ENCODE peak calls at places on chromosomes 5 and 9, in seven cellular contexts. One of them, this sample, is unnamed.

GRCh38 chr9:97802276-97802675 is 50.8 kb upstream of the FOXE1 start:
- DNase-seq in RWPE1: peak
- DNase-seq in HuH-7.5: no peak
- DNase-seq in endothelial cell: no peak
- DNase-seq in brain microvascular endothelial cell: peak
- DNase-seq in activated T-helper 1 cell treated with anti-CD3 and anti-CD28 coated beads, Interleukin-12 subunit alpha, Interleukin-12 subunit beta, Interleukin-2, Interleukin-4 antibody, amounts not matched to agents 30 ng/mL and 10 ng/mL and 1 ng/mL, durations not matched to agents 14 hours and 24 hours and 36 hours: no peak
- DNase-seq in naive thymus-derived CD8-positive, alpha-beta T cell: no peak
- DNase-seq in this sample: peak

GRCh38 chr5:59416441-59416840 is 477.1 kb downstream of the PDE4D start:
- DNase-seq in RWPE1: no peak
- DNase-seq in HuH-7.5: no peak
- DNase-seq in endothelial cell: no peak
- DNase-seq in brain microvascular endothelial cell: no peak
- DNase-seq in activated T-helper 1 cell treated with anti-CD3 and anti-CD28 coated beads, Interleukin-12 subunit alpha, Interleukin-12 subunit beta, Interleukin-2, Interleukin-4 antibody, amounts not matched to agents 30 ng/mL and 10 ng/mL and 1 ng/mL, durations not matched to agents 14 hours and 24 hours and 36 hours: no peak
- DNase-seq in naive thymus-derived CD8-positive, alpha-beta T cell: no peak
- DNase-seq in this sample: no peak

GRCh38 chr5:120464627-120465280 is 654 bp downstream of the PRR16 start:
- DNase-seq in RWPE1: peak
- DNase-seq in HuH-7.5: no peak
- DNase-seq in endothelial cell: peak
- DNase-seq in brain microvascular endothelial cell: peak
- DNase-seq in activated T-helper 1 cell treated with anti-CD3 and anti-CD28 coated beads, Interleukin-12 subunit alpha, Interleukin-12 subunit beta, Interleukin-2, Interleukin-4 antibody, amounts not matched to agents 30 ng/mL and 10 ng/mL and 1 ng/mL, durations not matched to agents 14 hours and 24 hours and 36 hours: no peak
- DNase-seq in naive thymus-derived CD8-positive, alpha-beta T cell: no peak
- DNase-seq in this sample: peak

GRCh38 chr5:144467795-144468194 is 297.1 kb downstream of the KCTD16 start:
- DNase-seq in RWPE1: peak
- DNase-seq in HuH-7.5: peak
- DNase-seq in endothelial cell: peak
- DNase-seq in brain microvascular endothelial cell: peak
- DNase-seq in activated T-helper 1 cell treated with anti-CD3 and anti-CD28 coated beads, Interleukin-12 subunit alpha, Interleukin-12 subunit beta, Interleukin-2, Interleukin-4 antibody, amounts not matched to agents 30 ng/mL and 10 ng/mL and 1 ng/mL, durations not matched to agents 14 hours and 24 hours and 36 hours: no peak
- DNase-seq in naive thymus-derived CD8-positive, alpha-beta T cell: no peak
- DNase-seq in this sample: peak

GRCh38 chr9:87086111-87086510 is 138.8 kb upstream of the GAS1 start:
- DNase-seq in RWPE1: no peak
- DNase-seq in HuH-7.5: no peak
- DNase-seq in endothelial cell: no peak
- DNase-seq in brain microvascular endothelial cell: no peak
- DNase-seq in activated T-helper 1 cell treated with anti-CD3 and anti-CD28 coated beads, Interleukin-12 subunit alpha, Interleukin-12 subunit beta, Interleukin-2, Interleukin-4 antibody, amounts not matched to agents 30 ng/mL and 10 ng/mL and 1 ng/mL, durations not matched to agents 14 hours and 24 hours and 36 hours: no peak
- DNase-seq in naive thymus-derived CD8-positive, alpha-beta T cell: no peak
- DNase-seq in this sample: no peak

GRCh38 chr9:101995231-101995630 is 256.8 kb upstream of the GRIN3A start:
- DNase-seq in RWPE1: peak
- DNase-seq in HuH-7.5: no peak
- DNase-seq in endothelial cell: no peak
- DNase-seq in brain microvascular endothelial cell: peak
- DNase-seq in activated T-helper 1 cell treated with anti-CD3 and anti-CD28 coated beads, Interleukin-12 subunit alpha, Interleukin-12 subunit beta, Interleukin-2, Interleukin-4 antibody, amounts not matched to agents 30 ng/mL and 10 ng/mL and 1 ng/mL, durations not matched to agents 14 hours and 24 hours and 36 hours: no peak
- DNase-seq in naive thymus-derived CD8-positive, alpha-beta T cell: no peak
- DNase-seq in this sample: peak

GRCh38 chr9:88531920-88532319 is 3.1 kb upstream of the NXNL2 start:
- DNase-seq in RWPE1: no peak
- DNase-seq in HuH-7.5: no peak
- DNase-seq in endothelial cell: no peak
- DNase-seq in brain microvascular endothelial cell: no peak
- DNase-seq in activated T-helper 1 cell treated with anti-CD3 and anti-CD28 coated beads, Interleukin-12 subunit alpha, Interleukin-12 subunit beta, Interleukin-2, Interleukin-4 antibody, amounts not matched to agents 30 ng/mL and 10 ng/mL and 1 ng/mL, durations not matched to agents 14 hours and 24 hours and 36 hours: no peak
- DNase-seq in naive thymus-derived CD8-positive, alpha-beta T cell: no peak
- DNase-seq in this sample: no peak

GRCh38 chr9:89522261-89522978 is 24.5 kb upstream of the SEMA4D start:
- DNase-seq in RWPE1: no peak
- DNase-seq in HuH-7.5: no peak
- DNase-seq in endothelial cell: no peak
- DNase-seq in brain microvascular endothelial cell: no peak
- DNase-seq in activated T-helper 1 cell treated with anti-CD3 and anti-CD28 coated beads, Interleukin-12 subunit alpha, Interleukin-12 subunit beta, Interleukin-2, Interleukin-4 antibody, amounts not matched to agents 30 ng/mL and 10 ng/mL and 1 ng/mL, durations not matched to agents 14 hours and 24 hours and 36 hours: peak
- DNase-seq in naive thymus-derived CD8-positive, alpha-beta T cell: peak
- DNase-seq in this sample: no peak

GRCh38 chr9:121987312-121987711 is 105.8 kb downstream of the TTLL11 start:
- DNase-seq in RWPE1: no peak
- DNase-seq in HuH-7.5: no peak
- DNase-seq in endothelial cell: no peak
- DNase-seq in brain microvascular endothelial cell: no peak
- DNase-seq in activated T-helper 1 cell treated with anti-CD3 and anti-CD28 coated beads, Interleukin-12 subunit alpha, Interleukin-12 subunit beta, Interleukin-2, Interleukin-4 antibody, amounts not matched to agents 30 ng/mL and 10 ng/mL and 1 ng/mL, durations not matched to agents 14 hours and 24 hours and 36 hours: no peak
- DNase-seq in naive thymus-derived CD8-positive, alpha-beta T cell: no peak
- DNase-seq in this sample: no peak

GRCh38 chr9:32348289-32348688 is 36.2 kb upstream of the ACO1 start:
- DNase-seq in RWPE1: no peak
- DNase-seq in HuH-7.5: no peak
- DNase-seq in endothelial cell: no peak
- DNase-seq in brain microvascular endothelial cell: no peak
- DNase-seq in activated T-helper 1 cell treated with anti-CD3 and anti-CD28 coated beads, Interleukin-12 subunit alpha, Interleukin-12 subunit beta, Interleukin-2, Interleukin-4 antibody, amounts not matched to agents 30 ng/mL and 10 ng/mL and 1 ng/mL, durations not matched to agents 14 hours and 24 hours and 36 hours: no peak
- DNase-seq in naive thymus-derived CD8-positive, alpha-beta T cell: no peak
- DNase-seq in this sample: no peak

GRCh38 chr5:132064140-132064539 is 3.7 kb downstream of the IL3 start:
- DNase-seq in RWPE1: no peak
- DNase-seq in HuH-7.5: no peak
- DNase-seq in endothelial cell: no peak
- DNase-seq in brain microvascular endothelial cell: no peak
- DNase-seq in activated T-helper 1 cell treated with anti-CD3 and anti-CD28 coated beads, Interleukin-12 subunit alpha, Interleukin-12 subunit beta, Interleukin-2, Interleukin-4 antibody, amounts not matched to agents 30 ng/mL and 10 ng/mL and 1 ng/mL, durations not matched to agents 14 hours and 24 hours and 36 hours: no peak
- DNase-seq in naive thymus-derived CD8-positive, alpha-beta T cell: no peak
- DNase-seq in this sample: no peak

This sample was measured in MCF 10A.